ENCODE peak calls at places on chromosome 1, in seven cellular contexts. One of them, this sample, is unnamed. For H3K4me1, the result is how much of the 10 kb centered on the place peaks cover.

GRCh38 chr1:61570191-61570590 is 154.8 kb downstream of the TM2D1 start:
- DNase-seq in uterus: no peak
- DNase-seq in hepatocyte: no peak
- DNase-seq in tibial artery: no peak
- DNase-seq in OCI-LY7: no peak
- DNase-seq in CD8-positive, alpha-beta T cell: no peak
- DNase-seq in psoas muscle: no peak
- DNase-seq in this sample: no peak

GRCh38 chr1:60571811-60572210 is 498.2 kb upstream of the C1orf87 start:
- DNase-seq in uterus: no peak
- DNase-seq in CD8-positive, alpha-beta T cell: no peak
- DNase-seq in hepatocyte: no peak
- DNase-seq in OCI-LY7: no peak
- DNase-seq in psoas muscle: no peak
- DNase-seq in tibial artery: no peak
- DNase-seq in this sample: no peak

GRCh38 chr1:7553042-7553690 is 217.9 kb upstream of the VAMP3 start:
- DNase-seq in psoas muscle: no peak
- DNase-seq in tibial artery: no peak
- DNase-seq in uterus: no peak
- DNase-seq in OCI-LY7: no peak
- DNase-seq in hepatocyte: no peak
- DNase-seq in CD8-positive, alpha-beta T cell: no peak
- DNase-seq in this sample: no peak

GRCh38 chr1:33612877-33613487 is 140.5 kb downstream of the ZSCAN20 start:
- DNase-seq in tibial artery: no peak
- DNase-seq in hepatocyte: peak
- DNase-seq in uterus: peak
- DNase-seq in CD8-positive, alpha-beta T cell: no peak
- DNase-seq in psoas muscle: no peak
- DNase-seq in OCI-LY7: peak
- DNase-seq in this sample: peak

GRCh38 chr1:11774753-11775152 is 12.8 kb downstream of the C1orf167 start:
- DNase-seq in uterus: no peak
- DNase-seq in hepatocyte: no peak
- DNase-seq in OCI-LY7: no peak
- DNase-seq in CD8-positive, alpha-beta T cell: no peak
- DNase-seq in psoas muscle: no peak
- DNase-seq in tibial artery: no peak
- DNase-seq in this sample: no peak

GRCh38 chr1:178533547-178533946 is 20.6 kb downstream of the TEX35 start:
- DNase-seq in CD8-positive, alpha-beta T cell: no peak
- DNase-seq in OCI-LY7: no peak
- DNase-seq in psoas muscle: no peak
- DNase-seq in hepatocyte: no peak
- DNase-seq in tibial artery: no peak
- DNase-seq in uterus: no peak
- DNase-seq in this sample: no peak

GRCh38 chr1:55310517-55310927 is 95.4 kb upstream of the USP24 start:
- DNase-seq in hepatocyte: peak
- DNase-seq in CD8-positive, alpha-beta T cell: no peak
- DNase-seq in tibial artery: no peak
- DNase-seq in psoas muscle: no peak
- DNase-seq in OCI-LY7: no peak
- DNase-seq in uterus: no peak
- DNase-seq in this sample: no peak

GRCh38 chr1:112061852-112062451 is 72.5 kb upstream of the KCND3 start:
- DNase-seq in OCI-LY7: no peak
- DNase-seq in uterus: no peak
- DNase-seq in psoas muscle: no peak
- DNase-seq in CD8-positive, alpha-beta T cell: no peak
- DNase-seq in hepatocyte: no peak
- DNase-seq in tibial artery: no peak
- DNase-seq in this sample: no peak

GRCh38 chr1:243841507-243841906 is 8.5 kb downstream of the AKT3 start:
- DNase-seq in tibial artery: no peak
- DNase-seq in OCI-LY7: no peak
- DNase-seq in psoas muscle: no peak
- DNase-seq in hepatocyte: no peak
- DNase-seq in CD8-positive, alpha-beta T cell: no peak
- DNase-seq in uterus: no peak
- DNase-seq in this sample: no peak

GRCh38 chr1:92411511-92411910 is 75.2 kb downstream of the GFI1 start:
- DNase-seq in CD8-positive, alpha-beta T cell: no peak
- DNase-seq in OCI-LY7: no peak
- DNase-seq in uterus: no peak
- DNase-seq in hepatocyte: peak
- DNase-seq in tibial artery: no peak
- DNase-seq in psoas muscle: no peak
- DNase-seq in this sample: no peak

GRCh38 chr1:84862810-84863251 is 30.2 kb downstream of the LPAR3 start:
- DNase-seq in tibial artery: no peak
- DNase-seq in OCI-LY7: no peak
- DNase-seq in psoas muscle: no peak
- DNase-seq in hepatocyte: no peak
- DNase-seq in uterus: no peak
- DNase-seq in CD8-positive, alpha-beta T cell: no peak
- DNase-seq in this sample: no peak

GRCh38 chr1:45557422-45557944 is 6.9 kb downstream of the AKR1A1 start:
- DNase-seq in hepatocyte: no peak
- DNase-seq in uterus: no peak
- DNase-seq in psoas muscle: no peak
- DNase-seq in OCI-LY7: no peak
- DNase-seq in CD8-positive, alpha-beta T cell: no peak
- DNase-seq in tibial artery: no peak
- DNase-seq in this sample: no peak

GRCh38 chr1:106925750-106926149 is 130.7 kb upstream of the PRMT6 start:
- DNase-seq in tibial artery: no peak
- DNase-seq in psoas muscle: no peak
- DNase-seq in hepatocyte: no peak
- DNase-seq in CD8-positive, alpha-beta T cell: no peak
- DNase-seq in OCI-LY7: no peak
- DNase-seq in uterus: no peak
- DNase-seq in this sample: no peak
- H3K27ac ChIP-seq in tibial artery: no peak
- H3K27ac ChIP-seq in psoas muscle: no peak
- H3K27ac ChIP-seq in hepatocyte: no peak
- H3K27ac ChIP-seq in CD8-positive, alpha-beta T cell: no peak
- H3K27ac ChIP-seq in OCI-LY7: no peak
- H3K27ac ChIP-seq in uterus: no peak
- H3K27ac ChIP-seq in this sample: no peak

GRCh38 chr1:150226486-150226885 is 9.4 kb downstream of the ANP32E start:
- DNase-seq in tibial artery: no peak
- DNase-seq in psoas muscle: no peak
- DNase-seq in hepatocyte: no peak
- DNase-seq in CD8-positive, alpha-beta T cell: no peak
- DNase-seq in OCI-LY7: no peak
- DNase-seq in uterus: no peak
- DNase-seq in this sample: no peak

GRCh38 chr1:150225546-150225945 is 10.4 kb downstream of the ANP32E start:
- DNase-seq in CD8-positive, alpha-beta T cell: no peak
- DNase-seq in OCI-LY7: no peak
- DNase-seq in uterus: no peak
- DNase-seq in psoas muscle: no peak
- DNase-seq in tibial artery: no peak
- DNase-seq in hepatocyte: no peak
- DNase-seq in this sample: no peak

GRCh38 chr1:150227228-150227627 is 8.7 kb downstream of the ANP32E start:
- DNase-seq in OCI-LY7: no peak
- DNase-seq in hepatocyte: no peak
- DNase-seq in uterus: no peak
- DNase-seq in CD8-positive, alpha-beta T cell: no peak
- DNase-seq in tibial artery: no peak
- DNase-seq in psoas muscle: no peak
- DNase-seq in this sample: no peak

GRCh38 chr1:150221552-150221951 is 14.4 kb downstream of the ANP32E start:
- DNase-seq in OCI-LY7: peak
- DNase-seq in psoas muscle: no peak
- DNase-seq in uterus: no peak
- DNase-seq in CD8-positive, alpha-beta T cell: no peak
- DNase-seq in tibial artery: no peak
- DNase-seq in hepatocyte: peak
- DNase-seq in this sample: no peak
- TF ChIP-seq CTCF in OCI-LY7: peak
- TF ChIP-seq CTCF in psoas muscle: peak
- TF ChIP-seq CTCF in uterus: no peak
- TF ChIP-seq CTCF in CD8-positive, alpha-beta T cell: peak
- TF ChIP-seq CTCF in tibial artery: peak
- TF ChIP-seq CTCF in hepatocyte: peak
- TF ChIP-seq CTCF in this sample: peak

DNA sequence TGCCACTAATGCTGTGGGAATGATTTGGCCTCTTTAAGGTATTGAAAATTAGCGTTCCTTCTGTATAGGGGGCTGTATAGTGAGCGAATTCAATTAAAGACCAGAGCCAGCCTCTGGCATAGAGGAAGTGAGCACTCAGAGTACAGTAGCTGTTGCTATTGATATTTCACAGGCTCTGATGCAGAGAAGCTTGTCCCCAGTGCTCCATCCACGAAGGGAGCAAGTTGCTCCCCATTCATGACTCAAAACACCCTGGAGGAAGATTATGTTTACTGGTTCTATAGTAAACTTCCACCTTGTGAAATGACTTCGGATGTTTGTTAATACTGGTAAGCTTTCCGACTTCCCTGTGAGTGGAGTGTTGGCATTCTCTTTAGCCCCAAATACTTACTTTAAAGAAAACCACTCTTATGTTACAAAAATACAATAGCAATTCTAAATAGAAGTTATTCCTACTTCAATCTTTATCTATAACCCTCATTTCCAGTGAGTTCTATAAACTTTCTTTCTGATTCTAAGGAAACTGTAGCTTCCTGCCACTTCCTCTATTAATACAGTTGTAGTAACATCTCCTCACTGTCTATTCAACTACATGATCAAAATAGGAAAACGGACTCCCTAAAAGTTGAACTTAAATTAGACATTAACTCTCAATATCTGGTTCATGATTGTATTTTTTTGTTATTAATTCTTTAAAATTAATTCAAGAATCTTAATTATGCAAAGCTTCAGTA is 46.5 kb downstream of the ZNF281 start:
- DNase-seq in psoas muscle: no peak
- DNase-seq in uterus: no peak
- DNase-seq in CD8-positive, alpha-beta T cell: no peak
- DNase-seq in hepatocyte: no peak
- DNase-seq in OCI-LY7: no peak
- DNase-seq in tibial artery: no peak
- DNase-seq in this sample: no peak
- H3K4me1 ChIP-seq in psoas muscle: under half
- H3K4me1 ChIP-seq in uterus: under half
- H3K4me1 ChIP-seq in CD8-positive, alpha-beta T cell: under half
- H3K4me1 ChIP-seq in hepatocyte: under half
- H3K4me1 ChIP-seq in OCI-LY7: under half
- H3K4me1 ChIP-seq in tibial artery: under half
- H3K4me1 ChIP-seq in this sample: under half

GRCh38 chr1:236837115-236837514 is 42.0 kb downstream of the MTR start:
- DNase-seq in OCI-LY7: no peak
- DNase-seq in uterus: no peak
- DNase-seq in psoas muscle: no peak
- DNase-seq in CD8-positive, alpha-beta T cell: no peak
- DNase-seq in hepatocyte: no peak
- DNase-seq in tibial artery: no peak
- DNase-seq in this sample: no peak

GRCh38 chr1:236837897-236838296 is 42.8 kb downstream of the MTR start:
- DNase-seq in uterus: no peak
- DNase-seq in CD8-positive, alpha-beta T cell: no peak
- DNase-seq in tibial artery: no peak
- DNase-seq in psoas muscle: no peak
- DNase-seq in hepatocyte: no peak
- DNase-seq in OCI-LY7: no peak
- DNase-seq in this sample: no peak

GRCh38 chr1:236833593-236833992 is 38.5 kb downstream of the MTR start:
- DNase-seq in psoas muscle: no peak
- DNase-seq in hepatocyte: no peak
- DNase-seq in tibial artery: no peak
- DNase-seq in uterus: no peak
- DNase-seq in CD8-positive, alpha-beta T cell: no peak
- DNase-seq in OCI-LY7: no peak
- DNase-seq in this sample: no peak

GRCh38 chr1:236836157-236836556 is 41.1 kb downstream of the MTR start:
- DNase-seq in hepatocyte: no peak
- DNase-seq in OCI-LY7: no peak
- DNase-seq in uterus: no peak
- DNase-seq in psoas muscle: no peak
- DNase-seq in CD8-positive, alpha-beta T cell: no peak
- DNase-seq in tibial artery: no peak
- DNase-seq in this sample: no peak

DNA sequence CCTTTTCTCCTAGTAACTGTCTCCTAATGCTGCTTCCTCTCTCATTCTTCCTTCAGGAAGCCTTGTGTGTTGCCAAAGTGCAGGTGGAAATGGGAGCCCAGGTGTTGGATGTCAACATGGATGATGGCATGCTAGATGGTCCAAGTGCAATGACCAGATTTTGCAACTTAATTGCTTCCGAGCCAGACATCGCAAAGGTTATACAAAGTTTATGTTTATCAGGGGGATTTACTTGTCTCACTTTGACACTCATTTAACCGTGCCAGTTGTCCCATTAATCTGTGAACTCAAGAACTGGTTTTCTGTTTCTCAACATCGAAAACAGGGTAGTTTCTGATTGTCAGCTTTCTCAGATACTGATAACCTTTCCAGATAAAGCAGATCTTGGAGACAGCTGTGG is 40.4 kb downstream of the MTR start:
- DNase-seq in tibial artery: no peak
- DNase-seq in CD8-positive, alpha-beta T cell: no peak
- DNase-seq in hepatocyte: peak
- DNase-seq in uterus: no peak
- DNase-seq in OCI-LY7: no peak
- DNase-seq in psoas muscle: no peak
- DNase-seq in this sample: no peak
- H3K27ac ChIP-seq in tibial artery: no peak
- H3K27ac ChIP-seq in CD8-positive, alpha-beta T cell: no peak
- H3K27ac ChIP-seq in hepatocyte: peak
- H3K27ac ChIP-seq in uterus: no peak
- H3K27ac ChIP-seq in OCI-LY7: no peak
- H3K27ac ChIP-seq in psoas muscle: no peak
- H3K27ac ChIP-seq in this sample: no peak

This sample was measured in left ventricle myocardium inferior.